ENCODE peak calls at places on chromosomes 16 and 17, in four cellular contexts. T is endothelial cell; Z is CD8-positive, alpha-beta T cell; M is progenitor cell of endocrine pancreas. L is an unnamed sample.

GRCh38 chr16:77374384-77374783 is 60.5 kb downstream of the ADAMTS18 start:
- DNase-seq in T (no peak), Z (no peak), M (no peak), L (no peak)

GRCh38 chr16:56933266-56933619 is 1.3 kb downstream of the HERPUD1 start:
- DNase-seq in T (no peak), M (no peak), Z (no peak), L (no peak)

GRCh38 chr16:75603241-75603640 is 19.8 kb downstream of the ADAT1 start:
- DNase-seq in Z (no peak), M (no peak), T (no peak), L (no peak)

GRCh38 chr17:80877095-80877828 is 114.4 kb upstream of the CHMP6 start:
- DNase-seq in T (no peak), M (no peak), Z (no peak), L (no peak)

GRCh38 chr16:28898266-28898665 is 20.0 kb downstream of the ATP2A1 start:
- DNase-seq in T (no peak), M (no peak), Z (no peak), L (no peak)

GRCh38 chr16:56763305-56763916 is 33.5 kb downstream of the NUP93 start:
- DNase-seq in T (no peak), M (no peak), Z (no peak), L (no peak)

GRCh38 chr16:86525696-86526095 is 15.4 kb downstream of the FOXF1 start:
- DNase-seq in T (no peak), M (no peak), Z (no peak), L (no peak)

GRCh38 chr16:51544850-51545467 is 393.9 kb upstream of the SALL1 start:
- DNase-seq in T (no peak), Z (no peak), M (no peak), L (no peak)

GRCh38 chr17:40309938-40310510 is 1.0 kb downstream of the RARA start:
- DNase-seq in M (no peak), T (no peak), Z (peak), L (no peak)

GRCh38 chr16:29315046-29315445 is 91.5 kb downstream of the NPIPB11 start:
- DNase-seq in M (no peak), Z (no peak), T (no peak), L (no peak)

GRCh38 chr17:38504216-38504615 is 76.0 kb downstream of the ARHGAP23 start:
- DNase-seq in T (no peak), Z (no peak), M (no peak), L (no peak)

DNA sequence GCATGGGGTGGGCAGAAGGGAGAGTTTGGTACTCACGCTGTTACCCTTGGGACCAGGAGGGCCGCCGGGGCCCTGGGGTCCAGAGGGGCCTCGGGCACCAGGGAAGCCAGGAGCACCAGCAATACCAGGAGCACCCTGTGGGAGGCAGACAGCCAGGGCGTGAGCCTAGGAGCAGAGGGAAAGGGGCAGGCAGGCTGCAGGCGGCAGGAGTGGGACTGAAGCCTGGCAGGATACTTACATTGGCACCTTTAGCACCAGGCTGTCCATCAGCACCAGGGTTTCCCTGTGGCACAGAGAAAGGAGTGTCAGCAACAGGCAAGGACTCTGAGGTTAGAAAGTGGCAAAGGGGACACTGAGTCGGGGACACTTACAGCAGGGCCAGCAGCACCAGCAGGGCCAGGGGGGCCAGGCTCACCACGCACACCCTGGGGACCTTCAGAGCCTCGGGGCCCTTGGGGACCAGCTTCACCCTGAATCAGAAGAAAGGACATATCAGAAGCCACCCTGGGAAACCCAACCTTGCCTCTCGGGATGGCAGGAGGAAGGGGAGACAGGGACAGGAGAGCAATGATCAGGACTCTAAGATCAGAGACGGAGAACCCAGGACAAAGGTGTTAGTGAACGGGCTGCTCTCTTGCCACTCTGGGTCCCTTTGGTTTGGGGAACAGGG is 6.1 kb downstream of the COL1A1 start:
- DNase-seq in Z (no peak), M (no peak), T (no peak), L (no peak)
- TF ChIP-seq CTCF in Z (no peak), M (no peak), T (no peak), L (no peak)

GRCh38 chr17:5486206-5487124 is at the start of gene MIS12:
- DNase-seq in M (peak), T (peak), Z (peak), L (peak)

GRCh38 chr17:5488752-5489151 is 2.4 kb downstream of the MIS12 start:
- DNase-seq in T (no peak), M (no peak), Z (no peak), L (no peak)

GRCh38 chr17:5481451-5481850 is 4.5 kb downstream of the DERL2 start:
- DNase-seq in Z (no peak), M (no peak), T (no peak), L (no peak)

GRCh38 chr17:5485270-5486205 is at the start of gene DERL2:
- DNase-seq in Z (no peak), M (no peak), T (no peak), L (no peak)
- TF ChIP-seq CTCF in Z (no peak), M (no peak), T (no peak), L (no peak)

DNA sequence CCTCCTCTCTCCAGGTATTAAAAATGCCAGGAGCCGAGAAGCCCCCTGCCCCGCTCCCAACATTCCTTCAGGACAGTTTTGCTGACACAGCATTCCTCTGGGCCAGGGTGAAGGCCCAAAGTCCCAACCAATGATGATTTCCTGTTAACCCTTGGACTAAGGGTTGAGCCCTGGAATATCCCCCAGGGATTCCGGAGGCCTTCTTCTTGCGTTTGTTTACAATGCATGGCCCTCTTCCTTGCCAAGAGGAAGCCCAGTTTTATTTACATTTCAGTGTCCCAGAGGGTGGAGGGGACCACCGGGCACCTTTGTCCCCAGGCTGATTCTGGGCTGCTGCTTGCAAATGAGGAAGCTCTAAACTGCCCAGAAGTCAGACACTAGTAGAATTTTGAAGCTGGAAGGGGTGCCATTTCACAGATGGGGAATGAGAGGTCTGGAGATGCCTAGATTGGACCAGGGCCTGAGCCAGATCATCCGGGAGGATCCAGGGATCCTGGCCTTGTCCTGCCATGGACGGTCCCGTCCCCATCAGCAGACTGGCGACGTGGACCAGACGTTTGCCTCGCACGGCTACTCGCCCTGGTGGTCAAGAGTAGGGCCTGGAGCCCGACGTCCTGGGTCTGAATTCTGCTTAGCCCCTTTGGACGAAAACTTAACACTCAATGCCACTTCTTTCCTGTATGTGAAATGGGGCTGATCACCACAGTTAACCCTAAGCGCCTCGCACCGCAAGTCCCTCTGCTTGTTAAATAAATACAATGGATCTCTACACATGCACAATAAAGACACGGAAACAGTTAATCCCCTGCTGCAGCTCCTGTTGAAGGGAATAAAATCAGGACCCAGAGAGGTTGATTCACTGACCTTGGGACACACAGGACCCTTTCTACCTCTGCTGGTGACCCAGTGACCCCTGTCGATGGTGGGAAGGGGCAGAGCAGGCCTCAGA is 55.6 kb upstream of the CIBAR2 start:
- DNase-seq in Z (no peak), M (no peak), T (no peak), L (no peak)
- TF ChIP-seq CTCF in Z (no peak), M (no peak), T (no peak), L (no peak)

GRCh38 chr17:67801626-67802175 is 23.6 kb upstream of the BPTF start:
- DNase-seq in M (no peak), Z (no peak), T (no peak), L (no peak)
- TF ChIP-seq CTCF in M (no peak), Z (no peak), T (no peak), L (no peak)

DNA sequence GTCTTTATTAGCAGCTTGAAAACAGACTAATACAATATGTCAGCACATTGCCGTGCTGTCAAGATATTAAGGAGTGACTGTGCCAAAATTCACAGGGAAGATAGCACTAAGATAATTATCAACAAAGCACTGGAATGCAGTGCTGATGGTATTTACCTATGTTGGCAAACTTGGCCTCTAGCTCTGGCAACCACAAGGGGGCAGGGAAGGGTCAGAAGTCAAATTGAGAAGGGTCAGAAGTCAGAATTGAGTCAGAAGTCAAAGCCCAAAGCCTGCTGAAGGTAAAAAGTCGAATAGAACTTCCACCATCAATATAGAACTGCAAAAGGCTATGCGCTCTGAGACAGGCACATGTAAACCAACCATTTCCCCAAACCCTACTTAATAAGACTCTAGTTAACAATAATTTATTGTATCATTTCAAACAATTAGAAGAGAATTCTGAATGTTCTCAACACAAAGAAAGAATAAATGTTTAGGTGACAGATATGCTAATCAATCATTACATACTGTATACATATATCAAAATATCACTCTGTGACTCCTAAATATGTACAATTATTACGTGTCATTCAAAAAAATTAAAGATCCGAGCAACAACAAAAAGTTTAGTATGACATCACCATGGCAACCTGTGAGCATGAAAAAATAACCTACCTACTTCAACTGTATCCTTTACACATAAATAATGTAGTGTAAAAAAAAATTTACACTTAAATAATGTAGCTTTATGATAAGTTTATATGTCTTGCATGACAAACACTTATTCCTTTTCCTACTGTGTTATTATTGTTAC is 916.1 kb downstream of the KCNJ2 start:
- DNase-seq in M (peak), T (peak), Z (no peak), L (no peak)
- TF ChIP-seq CTCF in M (peak), T (peak), Z (no peak), L (peak)

DNA sequence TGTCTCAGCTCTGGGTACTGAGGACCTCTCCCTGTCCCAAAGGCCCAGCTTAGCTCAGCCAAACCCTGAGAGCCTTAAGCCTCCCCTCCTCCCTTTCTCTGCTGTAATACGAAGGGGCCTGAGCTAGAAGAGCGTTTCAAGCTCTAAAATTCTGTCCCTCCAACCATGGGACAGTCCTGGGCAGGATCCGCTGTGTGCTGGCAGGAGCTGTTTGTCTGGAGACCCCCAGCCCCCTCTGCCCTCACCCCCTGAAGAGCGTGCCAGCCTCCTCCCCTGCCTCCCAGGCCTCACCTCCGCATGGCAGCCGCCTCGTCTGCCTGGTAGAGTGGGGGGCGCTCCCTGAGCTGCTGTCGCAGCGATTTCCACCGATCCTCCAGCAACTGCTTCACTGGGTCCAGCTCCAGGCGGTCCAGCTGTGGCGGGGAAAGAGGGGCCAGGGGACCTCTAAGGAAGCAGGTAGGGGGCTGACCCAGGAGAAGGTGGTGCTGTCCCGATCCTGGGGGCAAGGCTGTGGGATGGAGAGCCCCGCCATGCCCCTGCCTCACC is 14.7 kb downstream of the UBALD2 start:
- DNase-seq in T (no peak), M (no peak), Z (no peak), L (no peak)
- TF ChIP-seq CTCF in T (peak), M (no peak), Z (no peak), L (no peak)

DNA sequence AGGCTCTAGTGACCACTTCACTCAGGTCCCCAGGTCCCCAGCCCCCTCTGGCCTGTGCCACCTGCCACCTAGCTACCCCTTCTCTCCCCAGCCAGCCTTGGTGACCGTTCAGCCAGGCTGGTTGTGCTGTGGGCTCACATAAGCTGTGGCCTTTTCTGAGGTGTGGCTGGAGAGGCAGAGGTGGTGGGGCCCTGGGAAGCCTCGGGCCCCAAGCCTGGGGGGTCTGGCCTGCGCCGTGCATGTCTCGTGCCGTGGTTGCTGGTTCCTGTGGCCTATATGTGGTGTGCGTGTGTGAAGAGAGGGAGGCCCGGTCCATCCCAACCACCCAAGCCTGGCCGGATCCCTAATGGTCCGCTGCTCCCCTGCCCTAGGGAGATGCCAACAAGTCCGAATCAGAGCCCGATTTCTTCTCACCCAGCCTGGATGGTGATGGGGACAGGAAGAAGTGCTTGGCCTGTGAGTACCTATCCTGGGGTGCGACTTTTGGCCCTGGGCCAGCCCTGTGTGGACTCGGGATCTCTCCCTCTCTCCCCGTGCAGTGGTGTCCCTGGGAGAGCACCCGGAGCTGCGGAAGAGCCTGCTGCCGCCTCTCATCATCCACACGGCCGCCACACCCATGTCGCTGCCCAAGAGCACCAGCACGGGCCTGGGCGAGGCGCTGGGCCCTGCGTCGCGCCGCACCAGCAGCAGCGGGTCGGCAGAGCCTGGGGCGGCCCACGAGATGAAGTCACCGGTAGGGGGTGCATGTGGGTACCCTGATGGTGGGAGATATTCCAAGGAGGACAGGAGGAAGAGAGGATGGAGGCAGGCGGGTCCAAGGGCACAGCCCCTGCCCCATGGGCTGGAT is 35.9 kb downstream of the CACNA1G start:
- DNase-seq in Z (no peak), M (no peak), T (peak), L (no peak)
- TF ChIP-seq CTCF in Z (no peak), M (peak), T (peak), L (no peak)

DNA sequence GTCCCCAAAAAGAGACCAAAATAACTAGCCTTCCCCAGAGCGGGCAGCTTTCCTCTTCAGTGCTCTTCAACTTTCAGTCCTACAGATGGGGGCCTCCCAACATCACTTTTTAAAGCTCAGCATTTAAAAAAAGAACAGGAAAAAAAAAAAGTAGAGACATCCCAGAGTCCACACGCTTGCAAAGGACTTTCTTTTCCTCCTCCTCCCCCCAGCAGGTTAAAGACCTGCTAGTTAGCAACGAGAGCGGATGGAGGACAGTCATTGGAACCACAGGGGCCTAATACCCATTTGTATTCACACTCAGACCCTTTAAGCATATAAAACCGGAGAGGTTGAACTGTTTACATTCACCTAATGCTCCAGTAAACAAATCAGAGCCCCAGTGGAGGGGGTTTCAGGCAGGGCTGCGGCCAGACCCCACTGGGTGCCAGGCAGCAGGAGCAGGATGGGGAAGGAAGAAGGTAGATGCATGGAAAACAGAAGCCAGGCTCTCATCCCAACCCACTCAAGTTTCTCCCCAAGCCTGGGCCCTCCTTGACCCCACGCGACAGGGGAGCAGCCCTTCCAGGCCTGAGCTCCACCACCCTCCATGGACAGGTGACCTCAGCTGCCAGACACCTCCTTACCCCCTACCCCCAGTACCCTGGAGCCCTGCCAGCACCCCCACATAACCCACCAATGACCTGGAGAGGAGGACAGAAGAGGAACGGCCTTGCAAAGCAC is 15.2 kb downstream of the ZFHX3 start:
- DNase-seq in T (no peak), Z (no peak), M (no peak), L (no peak)
- TF ChIP-seq CTCF in T (no peak), Z (no peak), M (no peak), L (no peak)

GRCh38 chr17:82356028-82356427 is 3.0 kb upstream of the TEX19 start:
- DNase-seq in Z (no peak), M (no peak), T (no peak), L (no peak)

GRCh38 chr17:82357394-82357793 is 1.7 kb upstream of the TEX19 start:
- DNase-seq in M (no peak), T (no peak), Z (no peak), L (no peak)

GRCh38 chr17:82354804-82355308 is 4.2 kb upstream of the TEX19 start:
- DNase-seq in T (no peak), Z (no peak), M (no peak), L (no peak)

GRCh38 chr17:82358467-82359350 is at the start of gene TEX19:
- DNase-seq in Z (no peak), T (no peak), M (no peak), L (no peak)

GRCh38 chr17:82356845-82357355 is 2.1 kb upstream of the TEX19 start:
- DNase-seq in Z (no peak), M (no peak), T (no peak), L (no peak)
- TF ChIP-seq CTCF in Z (no peak), M (no peak), T (no peak), L (no peak)

L was measured in D721Med.